ENCODE peak calls at places on chromosomes 7 and 10, in five cellular contexts. G is sciatic nerve; P is hepatocyte; W is breast epithelium; R is stimulated activated CD4-positive, alpha-beta T cell treated with anti-CD3 and anti-CD28 coated beads, Interleukin-12 subunit alpha, Interleukin-12 subunit beta, amount 100 ng/mL, for 48 hours. C is an unnamed sample.

GRCh38 chr10:8520382-8520781 is 465.9 kb downstream of the GATA3 start:
- DNase-seq in G (no peak), R (no peak), P (no peak), W (no peak), C (no peak)

GRCh38 chr10:62054408-62054807 is 152.9 kb downstream of the ARID5B start:
- DNase-seq in G (no peak), P (no peak), W (no peak), R (no peak), C (no peak)

GRCh38 chr10:46048152-46048551 is 2.1 kb upstream of the MSMB start:
- DNase-seq in G (no peak), P (no peak), R (no peak), W (no peak), C (no peak)

GRCh38 chr10:52965489-52965888 is 192.9 kb upstream of the MBL2 start:
- DNase-seq in G (no peak), R (no peak), P (no peak), W (no peak), C (no peak)

GRCh38 chr10:84901885-84902284 is 573.5 kb downstream of the CCSER2 start:
- DNase-seq in R (no peak), P (no peak), G (no peak), W (no peak), C (no peak)

GRCh38 chr7:19122018-19122588 is 4.7 kb upstream of the TWIST1 start:
- DNase-seq in P (no peak), R (no peak), G (no peak), W (no peak), C (no peak)

GRCh38 chr10:91590904-91591791 is 41.7 kb downstream of the PPP1R3C start:
- DNase-seq in R (no peak), P (peak; percentile 66), G (no peak), W (no peak), C (peak; percentile 70)

GRCh38 chr10:119190353-119190752 is 11.7 kb upstream of the PRDX3 start:
- DNase-seq in W (no peak), P (peak; percentile 70), R (no peak), G (no peak), C (peak; percentile 35)

GRCh38 chr7:135100856-135101255 is 47.0 kb upstream of the TMEM140 start:
- DNase-seq in P (no peak), R (no peak), W (no peak), G (no peak), C (no peak)

GRCh38 chr7:95772771-95773581 is 622 bp downstream of the DYNC1I1 start:
- DNase-seq in G (no peak), R (no peak), P (peak; percentile 32), W (no peak), C (peak; percentile 31)

GRCh38 chr7:101238226-101239182 is 902 bp upstream of the CLDN15 start:
- DNase-seq in G (no peak), P (no peak), R (no peak), W (no peak), C (peak; percentile 85)

GRCh38 chr7:144842377-144842851 is 6.6 kb upstream of the TPK1 start:
- DNase-seq in W (no peak), P (peak; percentile 40), G (no peak), R (peak; percentile 30), C (no peak)

GRCh38 chr7:137411446-137411845 is 67.9 kb upstream of the PTN start:
- DNase-seq in P (no peak), W (no peak), G (no peak), R (no peak), C (no peak)

GRCh38 chr10:127041561-127041960 is 136.3 kb downstream of the DOCK1 start:
- DNase-seq in P (no peak), W (no peak), R (no peak), G (no peak), C (no peak)

C was measured in SJCRH30.